ENCODE peak calls at places on chromosomes 3 and 15, in seven cellular contexts. R is left lung, C is upper lobe of left lung, Q is sigmoid colon, D is uterus, Y is lower lobe of right lung, N is Panc1. T is an unnamed sample.

GRCh38 chr3:13404625-13405452 is 15.3 kb downstream of the NUP210 start:
- DNase-seq in R (no peak), C (no peak), Q (no peak), D (no peak), Y (no peak), N (no peak), T (no peak)

GRCh38 chr3:112759681-112760080 is 87.0 kb downstream of the CD200R1L start:
- DNase-seq in R (no peak), C (no peak), Q (no peak), D (no peak), Y (no peak), N (no peak), T (no peak)

GRCh38 chr3:30704931-30705890 is 98.8 kb downstream of the TGFBR2 start:
- DNase-seq in R (no peak), C (no peak), Q (no peak), D (no peak), Y (no peak), N (no peak), T (no peak)

GRCh38 chr3:126136428-126137220 is 43.8 kb downstream of the ALDH1L1 start:
- DNase-seq in R (peak; percentile 19), C (peak; percentile 14), Q (peak; percentile 48), D (peak; percentile 6), Y (peak; percentile 10), N (no peak), T (no peak)

GRCh38 chr3:39181408-39182335 is 10.7 kb downstream of the XIRP1 start:
- DNase-seq in R (no peak), C (no peak), Q (no peak), D (no peak), Y (no peak), N (no peak), T (no peak)

GRCh38 chr15:32736351-32737061 is 18.7 kb downstream of the GREM1 start:
- DNase-seq in R (no peak), C (no peak), Q (no peak), D (no peak), Y (no peak), N (no peak), T (no peak)

GRCh38 chr15:76337047-76337738 is 620 bp downstream of the ISL2 start:
- DNase-seq in R (no peak), C (no peak), Q (no peak), D (no peak), Y (no peak), N (no peak), T (peak; percentile 35)

GRCh38 chr3:10164546-10165393 is at the start of gene IRAK2:
- DNase-seq in R (peak; percentile 84), C (peak; percentile 83), Q (peak; percentile 90), D (peak; percentile 73), Y (peak; percentile 88), N (no peak), T (peak; percentile 61)

GRCh38 chr15:63826513-63826912 is 7.2 kb downstream of the HERC1 start:
- DNase-seq in R (no peak), C (no peak), Q (no peak), D (no peak), Y (no peak), N (no peak), T (peak; percentile 59)

GRCh38 chr15:59814409-59814808 is 125.3 kb upstream of the BNIP2 start:
- DNase-seq in R (no peak), C (no peak), Q (no peak), D (no peak), Y (no peak), N (no peak), T (no peak)

GRCh38 chr3:187783098-187783497 is 37.8 kb upstream of the BCL6 start:
- DNase-seq in R (peak; percentile 60), C (peak; percentile 75), Q (peak; percentile 81), D (no peak), Y (peak; percentile 48), N (no peak), T (peak; percentile 85)

GRCh38 chr15:97234841-97235240 is 725.7 kb upstream of the ARRDC4 start:
- DNase-seq in R (no peak), C (no peak), Q (no peak), D (no peak), Y (no peak), N (no peak), T (no peak)

GRCh38 chr15:97235285-97235985 is 725.1 kb upstream of the ARRDC4 start:
- DNase-seq in R (no peak), C (peak; percentile 22), Q (no peak), D (peak; percentile 65), Y (no peak), N (peak; percentile 38), T (peak; percentile 70)
- TF ChIP-seq CTCF in R (peak; percentile 83), C (peak; percentile 69), Q (peak; percentile 82), D (peak; percentile 79), Y (peak; percentile 85), N (peak; percentile 92), T (peak; percentile 94)

DNA sequence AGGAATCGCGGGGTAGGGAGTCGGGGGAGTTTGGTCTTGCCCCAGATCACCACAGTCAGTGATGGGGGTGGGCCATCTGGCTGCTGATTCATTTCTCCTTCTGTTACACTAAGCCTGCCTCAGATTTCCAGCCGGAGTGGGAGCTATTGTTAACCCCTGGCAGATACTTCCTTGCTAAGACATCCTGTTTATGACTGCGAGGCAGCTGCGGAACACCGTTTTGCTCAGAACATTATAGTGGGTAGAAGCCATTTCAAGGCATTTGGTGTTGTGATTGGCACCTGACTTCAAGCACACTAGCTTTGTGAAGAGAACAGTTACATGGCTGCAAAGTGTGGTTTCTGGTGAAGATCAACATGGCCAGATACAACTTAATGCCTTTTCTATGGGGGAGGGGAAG is 73.8 kb downstream of the FLNB start:
- DNase-seq in R (no peak), C (peak; percentile 25), Q (no peak), D (peak; percentile 51), Y (no peak), N (no peak), T (peak; percentile 86)
- H3K4me3 ChIP-seq in R (no peak overlapping the region), C (no peak overlapping the region), Q (no peak overlapping the region), D (no peak overlapping the region), Y (no peak overlapping the region), N (no peak overlapping the region), T (no peak overlapping the region)

DNA sequence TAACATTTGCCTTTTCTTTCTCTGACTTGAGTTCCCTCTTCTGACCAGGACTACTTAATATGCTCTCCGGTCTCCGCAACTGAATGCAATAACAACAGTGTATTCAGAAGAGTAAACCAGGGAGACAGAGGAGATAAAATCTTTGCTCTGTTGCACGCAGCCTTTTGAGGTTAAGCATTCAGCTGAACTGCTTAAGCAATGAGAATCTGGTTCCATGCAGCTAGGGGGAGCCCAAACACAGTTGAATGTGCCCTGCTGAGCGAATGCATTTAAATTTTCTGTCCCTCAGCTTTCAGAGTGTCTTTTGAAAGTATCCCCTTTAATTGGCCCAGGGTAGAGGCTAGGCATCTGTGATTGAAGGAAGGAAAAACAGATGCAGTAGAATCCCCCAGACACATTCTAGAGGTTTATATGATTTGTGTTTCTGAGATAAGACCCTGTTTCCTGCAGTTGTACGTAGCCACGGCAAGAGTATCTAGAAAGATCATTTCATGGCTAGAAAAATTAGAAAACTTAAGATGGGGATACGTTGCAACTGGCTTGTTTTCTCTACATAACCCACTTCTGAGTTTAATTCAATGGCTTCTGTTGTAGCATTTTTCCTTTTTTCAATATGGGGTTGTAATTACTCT is 309.6 kb downstream of the TUSC7 start:
- DNase-seq in R (peak; percentile 32), C (peak; percentile 47), Q (peak; percentile 75), D (peak; percentile 48), Y (no peak), N (peak; percentile 51), T (peak; percentile 75)
- TF ChIP-seq CTCF in R (peak; percentile 59), C (peak; percentile 55), Q (peak; percentile 85), D (peak; percentile 56), Y (peak; percentile 77), N (peak; percentile 89), T (peak; percentile 90)

DNA sequence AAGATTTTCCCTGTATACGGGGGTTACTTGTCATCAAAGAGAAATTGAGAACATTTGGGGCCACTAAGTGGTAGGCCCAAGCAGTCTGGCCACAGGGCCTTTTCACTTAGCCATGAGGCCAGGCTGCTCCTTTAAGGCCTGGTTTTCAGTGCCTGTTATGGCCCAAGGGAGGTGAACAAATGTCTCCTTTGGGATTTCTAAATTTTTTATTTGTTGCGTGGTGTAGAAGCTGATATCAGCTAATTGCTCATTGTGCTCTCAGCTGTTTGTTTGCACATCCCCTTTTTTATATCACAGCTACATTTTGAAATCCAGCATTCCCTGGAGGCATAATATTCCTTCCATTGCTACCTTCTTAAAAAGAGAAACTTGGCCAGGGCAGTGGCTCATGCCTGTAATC is 48.5 kb downstream of the RLBP1 start:
- DNase-seq in R (no peak), C (no peak), Q (no peak), D (no peak), Y (no peak), N (no peak), T (no peak)
- H3K4me3 ChIP-seq in R (no peak overlapping the region), C (no peak overlapping the region), Q (no peak overlapping the region), D (no peak overlapping the region), Y (no peak overlapping the region), N (no peak overlapping the region), T (no peak overlapping the region)

GRCh38 chr3:109559389-109559788 is 222.0 kb upstream of the DPPA4 start:
- DNase-seq in R (no peak), C (no peak), Q (no peak), D (no peak), Y (no peak), N (no peak), T (no peak)
- TF ChIP-seq CTCF in R (no peak), C (no peak), Q (no peak), D (no peak), Y (no peak), N (no peak), T (no peak)

DNA sequence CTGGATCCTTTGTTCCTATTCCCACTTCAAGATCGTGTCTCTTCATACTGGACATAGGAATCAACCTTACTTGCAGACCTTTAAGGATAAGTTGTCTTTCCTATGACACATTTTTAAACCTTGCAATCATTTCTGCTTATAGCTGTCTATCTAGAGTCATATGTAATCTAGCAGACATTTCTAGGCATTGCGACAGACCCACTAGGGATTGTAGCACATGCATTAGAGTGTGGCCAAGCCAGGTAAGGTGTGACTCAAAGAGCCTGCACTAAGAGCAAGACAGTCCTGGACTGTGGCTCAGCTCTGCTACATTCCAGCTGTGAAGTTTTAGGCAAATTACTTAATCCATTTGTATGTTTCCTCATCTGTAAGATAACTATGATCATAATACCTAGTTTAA is 38.8 kb upstream of the BFSP2 start:
- DNase-seq in R (no peak), C (no peak), Q (no peak), D (no peak), Y (no peak), N (no peak), T (no peak)
- H3K4me3 ChIP-seq in R (no peak overlapping the region), C (no peak overlapping the region), Q (no peak overlapping the region), D (no peak overlapping the region), Y (no peak overlapping the region), N (no peak overlapping the region), T (no peak overlapping the region)

T was measured in fibroblast of pulmonary artery.